ENCODE peak calls at places on chromosomes 1 and 21, in seven cellular contexts. K, N, T, V, W, X and P are unnamed samples.

GRCh38 chr21:26123012-26123411 is 47.6 kb downstream of the APP start:
- DNase-seq in K (no peak), N (no peak), T (no peak), V (no peak), W (no peak), X (no peak), P (no peak)

GRCh38 chr1:228809621-228810313 is 74.5 kb downstream of the RHOU start:
- DNase-seq in K (no peak), N (no peak), T (no peak), V (peak; percentile 44), W (no peak), X (no peak), P (peak; percentile 74)

GRCh38 chr1:233844697-233845096 is 59.8 kb upstream of the SLC35F3 start:
- DNase-seq in K (no peak), N (no peak), T (peak; percentile 74), V (no peak), W (no peak), X (no peak), P (no peak)

GRCh38 chr1:8259498-8260290 is 58.2 kb upstream of the SLC45A1 start:
- DNase-seq in K (peak; percentile 95), N (peak; percentile 47), T (peak; percentile 82), V (peak; percentile 81), W (no peak), X (no peak), P (peak; percentile 25)

GRCh38 chr1:35443768-35444518 is 113.3 kb downstream of the KIAA0319L start:
- DNase-seq in K (no peak), N (no peak), T (no peak), V (no peak), W (no peak), X (no peak), P (no peak)

GRCh38 chr1:68814067-68814466 is 317.2 kb upstream of the DEPDC1 start:
- DNase-seq in K (no peak), N (no peak), T (peak; percentile 12), V (no peak), W (no peak), X (no peak), P (no peak)

GRCh38 chr1:54486864-54487263 is 61.2 kb upstream of the ACOT11 start:
- DNase-seq in K (no peak), N (no peak), T (no peak), V (no peak), W (no peak), X (no peak), P (no peak)

GRCh38 chr21:29005696-29006095 is 13.0 kb upstream of the LTN1 start:
- DNase-seq in K (no peak), N (no peak), T (no peak), V (no peak), W (no peak), X (no peak), P (no peak)

GRCh38 chr1:24795236-24795635 is 50.0 kb downstream of the CLIC4 start:
- DNase-seq in K (no peak), N (no peak), T (no peak), V (no peak), W (no peak), X (no peak), P (no peak)

GRCh38 chr1:186093437-186093836 is 281.6 kb downstream of the TPR start:
- DNase-seq in K (no peak), N (peak; percentile 50), T (peak; percentile 33), V (no peak), W (no peak), X (no peak), P (no peak)

GRCh38 chr1:100988121-100988520 is 37.5 kb downstream of the DPH5 start:
- DNase-seq in K (no peak), N (no peak), T (no peak), V (no peak), W (no peak), X (no peak), P (no peak)

GRCh38 chr1:10528066-10529014 is 53.6 kb downstream of the PEX14 start:
- DNase-seq in K (peak; percentile 33), N (no peak), T (peak; percentile 98), V (no peak), W (no peak), X (no peak), P (no peak)

GRCh38 chr1:208106218-208106617 is 138.0 kb downstream of the PLXNA2 start:
- DNase-seq in K (no peak), N (no peak), T (no peak), V (no peak), W (no peak), X (no peak), P (no peak)

GRCh38 chr1:9449976-9450696 is 89.1 kb upstream of the SLC25A33 start:
- DNase-seq in K (no peak), N (no peak), T (no peak), V (no peak), W (no peak), X (peak; percentile 22), P (peak; percentile 83)

GRCh38 chr1:234572966-234573365 is 37.0 kb downstream of the IRF2BP2 start:
- DNase-seq in K (no peak), N (no peak), T (no peak), V (no peak), W (no peak), X (no peak), P (no peak)

GRCh38 chr1:193747579-193747978 is 561.2 kb upstream of the B3GALT2 start:
- DNase-seq in K (no peak), N (no peak), T (peak; percentile 74), V (no peak), W (no peak), X (no peak), P (no peak)

GRCh38 chr1:223016890-223017289 is 126.2 kb downstream of the TLR5 start:
- DNase-seq in K (no peak), N (no peak), T (no peak), V (no peak), W (no peak), X (no peak), P (no peak)

GRCh38 chr1:206674745-206675175 is 9.9 kb upstream of the MAPKAPK2 start:
- DNase-seq in K (peak; percentile 50), N (peak; percentile 81), T (peak; percentile 100), V (peak; percentile 85), W (peak; percentile 38), X (peak; percentile 78), P (peak; percentile 30)

GRCh38 chr1:17307946-17308345 is at the start of gene PADI4:
- DNase-seq in K (no peak), N (no peak), T (no peak), V (peak; percentile 56), W (no peak), X (no peak), P (no peak)

GRCh38 chr1:197017558-197018146 is 40.3 kb downstream of the CFHR5 start:
- DNase-seq in K (no peak), N (no peak), T (no peak), V (no peak), W (no peak), X (no peak), P (no peak)

GRCh38 chr1:156220226-156220625 is 7.4 kb downstream of the PMF1 start:
- DNase-seq in K (no peak), N (no peak), T (no peak), V (no peak), W (no peak), X (no peak), P (no peak)
- H3K4me3 ChIP-seq in K (no peak overlapping the region), N (no peak overlapping the region), T (no peak overlapping the region), V (no peak overlapping the region), W (no peak overlapping the region), X (no peak overlapping the region), P (no peak overlapping the region)

GRCh38 chr21:43812139-43812821 is 22.9 kb downstream of the RRP1 start:
- DNase-seq in K (no peak), N (peak; percentile 47), T (no peak), V (peak; percentile 82), W (no peak), X (no peak), P (no peak)
- H3K4me1 ChIP-seq in K (peaks cover 15% of the 10 kb centered on the region), N (peaks cover 4% of the 10 kb centered on the region), T (no peaks in the 10 kb centered on the region), V (peaks cover 30% of the 10 kb centered on the region), W (peaks cover 7% of the 10 kb centered on the region), X (no peaks in the 10 kb centered on the region), P (peaks cover 12% of the 10 kb centered on the region)

DNA sequence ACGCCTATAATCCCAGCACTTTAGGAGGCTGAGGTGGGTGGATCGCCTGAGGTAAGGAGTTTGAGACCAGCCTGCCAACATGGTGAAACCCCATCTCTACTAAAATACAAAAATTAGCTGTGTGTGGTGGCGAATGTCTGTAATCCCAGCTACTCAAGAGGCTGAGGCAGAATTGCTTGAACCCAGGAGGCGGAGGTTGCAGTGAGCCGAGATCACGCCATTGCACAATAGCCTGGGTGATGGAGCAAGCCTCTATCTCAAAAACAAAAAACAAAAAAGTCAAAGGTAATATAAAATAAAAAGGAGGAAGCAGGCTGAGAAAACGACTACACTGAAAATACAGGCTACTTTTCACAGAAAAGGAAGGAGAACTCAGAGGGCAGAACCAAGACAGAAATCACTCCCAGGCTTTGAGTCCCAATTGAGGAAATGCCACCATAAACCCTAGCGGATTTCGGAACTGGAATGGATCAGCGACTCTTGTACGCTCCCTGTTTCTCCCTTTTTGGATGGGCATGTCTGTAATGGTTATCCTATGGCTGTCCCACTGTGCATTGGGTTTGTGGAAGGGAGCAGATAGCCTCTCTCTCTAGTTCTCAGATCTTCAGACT is 5.9 kb upstream of the A3GALT2 start:
- DNase-seq in K (no peak), N (no peak), T (no peak), V (peak; percentile 71), W (no peak), X (no peak), P (no peak)
- TF ChIP-seq CTCF in K (no peak), N (no peak), T (no peak), V (no peak), W (no peak), X (no peak), P (no peak)

DNA sequence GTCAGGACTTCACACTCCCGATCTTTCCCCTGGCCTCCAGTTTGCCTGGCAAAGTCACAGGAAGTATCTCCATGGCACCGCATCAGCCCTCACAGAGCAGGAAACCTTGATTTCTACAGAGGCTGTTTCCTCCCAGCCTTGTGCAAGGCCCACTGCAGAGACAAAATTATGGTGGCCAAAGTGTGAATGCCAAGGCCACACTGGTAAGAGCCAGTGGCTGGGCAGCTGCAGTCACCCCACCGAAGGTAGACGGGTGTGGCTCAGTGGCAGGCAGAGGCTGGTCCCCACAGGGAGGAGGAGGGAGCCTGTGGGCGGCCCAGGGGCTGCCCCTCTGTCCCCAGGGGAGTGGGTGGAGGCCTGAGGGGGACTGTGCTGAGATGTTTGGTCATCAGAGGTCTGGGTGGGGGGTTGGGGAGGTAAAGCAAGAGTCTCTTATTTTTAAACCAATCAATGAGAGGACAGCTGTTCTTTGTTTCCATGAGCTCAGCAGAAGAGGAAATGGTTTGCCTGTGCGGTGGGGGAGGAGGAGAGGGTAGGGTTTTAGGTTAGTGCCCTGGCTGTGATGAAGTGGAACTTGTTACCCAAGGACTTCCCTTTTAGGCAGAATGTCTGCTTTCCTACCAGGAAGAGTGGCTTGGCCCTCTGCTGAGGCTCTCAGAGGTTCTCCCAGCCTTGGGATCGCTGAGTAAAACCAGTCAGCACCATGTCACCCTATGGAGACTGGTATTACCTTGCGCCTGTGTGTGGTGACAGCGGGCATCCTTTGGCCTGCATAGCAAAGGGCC is 18.0 kb upstream of the BTG2 start:
- DNase-seq in K (peak; percentile 49), N (peak; percentile 67), T (no peak), V (peak; percentile 79), W (peak; percentile 55), X (peak; percentile 80), P (no peak)
- H3K4me3 ChIP-seq in K (no peak overlapping the region), N (no peak overlapping the region), T (no peak overlapping the region), V (no peak overlapping the region), W (no peak overlapping the region), X (no peak overlapping the region), P (no peak overlapping the region)

GRCh38 chr1:3369437-3370076 is 84.9 kb upstream of the ARHGEF16 start:
- DNase-seq in K (no peak), N (peak; percentile 90), T (peak; percentile 97), V (no peak), W (no peak), X (no peak), P (no peak)
- H3K4me1 ChIP-seq in K (peaks cover 19% of the 10 kb centered on the region), N (peaks cover 90% of the 10 kb centered on the region), T (peaks cover 39% of the 10 kb centered on the region), V (no peaks in the 10 kb centered on the region), W (peaks cover 18% of the 10 kb centered on the region), X (peaks cover 17% of the 10 kb centered on the region), P (no peaks in the 10 kb centered on the region)